ENCODE peak calls at places on chromosomes 4 and X, in four cellular contexts. Y, H, N and B are unnamed samples.

GRCh38 chr4:39464886-39465501 is 6.1 kb downstream of the LIAS start:
- DNase-seq in Y (peak; percentile 71), H (no peak), N (no peak), B (peak; percentile 92)

GRCh38 chr4:575281-576141 is 584 bp downstream of the TMEM271 start:
- DNase-seq in N (peak; percentile 85), H (no peak), Y (no peak), B (peak; percentile 44)

GRCh38 chr4:153641532-153641931 is 42.5 kb upstream of the TLR2 start:
- DNase-seq in H (no peak), Y (no peak), N (no peak), B (no peak)

GRCh38 chrX:155441097-155441496 is 17.3 kb downstream of the F8A3 start:
- DNase-seq in H (no peak), N (no peak), Y (no peak), B (no peak)

GRCh38 chr4:680931-681645 is 6.7 kb downstream of the MYL5 start:
- DNase-seq in N (peak; percentile 75), H (no peak), Y (peak; percentile 87), B (no peak)

GRCh38 chr4:159780196-159780922 is 677.5 kb downstream of the RAPGEF2 start:
- DNase-seq in H (no peak), N (no peak), Y (no peak), B (no peak)

GRCh38 chr4:38106886-38107514 is 146.8 kb downstream of the PTTG2 start:
- DNase-seq in H (no peak), N (no peak), Y (no peak), B (no peak)

GRCh38 chrX:17226736-17227135 is 148.3 kb upstream of the NHS start:
- DNase-seq in Y (no peak), N (no peak), H (no peak), B (no peak)

GRCh38 chr4:119736559-119736958 is 108.0 kb upstream of the PDE5A start:
- DNase-seq in N (no peak), Y (no peak), H (no peak), B (peak; percentile 50)

GRCh38 chrX:49838374-49838773 is 9.3 kb downstream of the PAGE4 start:
- DNase-seq in H (no peak), Y (peak; percentile 19), N (no peak), B (peak; percentile 15)

GRCh38 chr4:1249148-1249730 is 309 bp upstream of the CTBP1 start:
- DNase-seq in N (peak; percentile 78), Y (peak; percentile 91), H (no peak), B (peak; percentile 86)

GRCh38 chr4:48483006-48483776 is at the start of gene SLC10A4:
- DNase-seq in H (no peak), Y (peak; percentile 89), N (peak; percentile 72), B (no peak)

GRCh38 chrX:13432776-13433605 is 113.1 kb upstream of the ATXN3L start:
- DNase-seq in H (no peak), Y (no peak), N (no peak), B (peak; percentile 84)

GRCh38 chrX:78199851-78200250 is 60.4 kb upstream of the TAF9B start:
- DNase-seq in Y (peak; percentile 61), H (no peak), N (no peak), B (peak; percentile 8)

GRCh38 chrX:153993079-153993478 is 20.5 kb downstream of the TMEM187 start:
- DNase-seq in H (no peak), Y (no peak), N (no peak), B (no peak)

GRCh38 chr4:169398294-169398693 is 127.5 kb upstream of the SH3RF1 start:
- DNase-seq in N (no peak), Y (no peak), H (no peak), B (peak; percentile 76)

GRCh38 chr4:169399976-169400767 is 129.4 kb upstream of the SH3RF1 start:
- DNase-seq in Y (no peak), N (no peak), H (no peak), B (no peak)

GRCh38 chr4:169400832-169401231 is 130.1 kb upstream of the SH3RF1 start:
- DNase-seq in H (no peak), Y (no peak), N (no peak), B (no peak)

DNA sequence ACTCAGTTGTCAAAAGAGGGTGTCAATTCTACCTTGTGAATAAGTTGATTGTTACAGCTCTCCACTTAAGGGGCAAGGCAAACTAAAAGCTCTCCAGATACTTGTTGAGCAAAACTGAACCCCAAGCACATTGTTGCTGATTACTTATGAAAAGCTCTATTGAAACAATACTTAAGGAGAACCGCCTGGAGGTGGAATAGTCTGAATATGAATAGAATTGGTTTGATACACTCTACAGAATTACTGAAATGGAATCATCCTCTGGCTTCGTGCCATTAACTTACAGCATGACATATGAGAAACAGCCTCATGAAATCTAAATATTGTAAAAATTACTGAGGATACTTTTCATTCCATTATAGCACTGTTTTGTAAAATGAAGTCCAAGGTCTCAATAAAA is 127.0 kb upstream of the SH3RF1 start:
- DNase-seq in H (no peak), N (no peak), Y (no peak), B (peak; percentile 74)
- H3K27ac ChIP-seq in H (no peak overlapping the region), N (no peak overlapping the region), Y (no peak overlapping the region), B (no peak overlapping the region)

GRCh38 chrX:36407886-36408285 is 488.4 kb downstream of the CFAP47 start:
- DNase-seq in N (no peak), Y (no peak), H (no peak), B (no peak)
- TF ChIP-seq CHD1 in N (no peak), Y (no peak), H (no peak), B (no peak)

DNA sequence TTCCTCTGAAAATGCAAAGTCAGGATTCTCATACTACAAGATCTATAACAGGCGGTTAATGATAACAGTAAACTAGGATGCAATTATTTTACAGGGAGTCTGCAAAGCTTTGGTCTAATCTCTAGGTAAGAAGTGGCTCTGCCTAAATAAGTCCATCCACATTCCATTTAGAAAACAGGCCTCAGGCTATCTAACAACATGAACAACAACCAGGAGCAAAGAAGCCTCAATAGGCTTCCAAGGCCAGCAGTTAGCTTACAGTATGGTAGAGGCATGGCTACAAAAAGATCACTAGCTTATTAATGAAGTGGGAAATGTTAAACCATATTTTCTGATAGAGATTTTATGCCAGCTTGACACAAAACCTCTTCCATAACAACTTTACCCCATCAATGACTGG is 6.4 kb downstream of the MAB21L2 start:
- DNase-seq in H (no peak), Y (no peak), N (no peak), B (no peak)
- H3K27ac ChIP-seq in H (no peak overlapping the region), Y (peak overlapping the region; percentile 1), N (no peak overlapping the region), B (no peak overlapping the region)

GRCh38 chrX:21972721-21973120 is 32.2 kb downstream of the SMS start:
- DNase-seq in H (no peak), N (no peak), Y (no peak), B (peak; percentile 83)
- TF ChIP-seq CHD1 in H (no peak), N (no peak), Y (no peak), B (no peak)